ENCODE peak calls at places on chromosome 20, in four cellular contexts. Y is mesendoderm, I is neuronal stem cell, U is mesenchymal stem cell. M is an unnamed sample.

GRCh38 chr20:19828233-19828632 is 70.2 kb downstream of the RIN2 start:
- DNase-seq in Y (no peak), I (no peak), U (peak; percentile 79), M (peak; percentile 82)

GRCh38 chr20:61629361-61630239 is 377.5 kb downstream of the CDH4 start:
- DNase-seq in Y (no peak), I (no peak), U (no peak), M (no peak)

GRCh38 chr20:53903652-53903987 is 166.8 kb downstream of the BCAS1 start:
- DNase-seq in Y (no peak), I (no peak), U (no peak), M (no peak)

GRCh38 chr20:61798632-61799031 is 267.0 kb downstream of the TAF4 start:
- DNase-seq in Y (no peak), I (no peak), U (no peak), M (no peak)

GRCh38 chr20:1277529-1278322 is 11.6 kb downstream of the SNPH start:
- DNase-seq in Y (no peak), I (no peak), U (no peak), M (no peak)

GRCh38 chr20:60507087-60507684 is 549.0 kb downstream of the CDH26 start:
- DNase-seq in Y (no peak), I (no peak), U (no peak), M (no peak)

GRCh38 chr20:52313335-52313963 is 121.9 kb upstream of the ZFP64 start:
- DNase-seq in Y (peak; percentile 71), I (peak; percentile 27), U (peak; percentile 64), M (peak; percentile 35)

GRCh38 chr20:54456423-54456822 is 19.0 kb upstream of the DOK5 start:
- DNase-seq in Y (no peak), I (no peak), U (no peak), M (no peak)

GRCh38 chr20:58650181-58650775 is 805 bp upstream of the STX16 start:
- DNase-seq in Y (no peak), I (peak; percentile 40), U (no peak), M (no peak)

GRCh38 chr20:31861346-31862156 is 8.8 kb downstream of the DUSP15 start:
- DNase-seq in Y (peak; percentile 87), I (peak; percentile 85), U (peak; percentile 66), M (peak; percentile 36)

GRCh38 chr20:56347628-56348305 is 11.0 kb upstream of the FAM210B start:
- DNase-seq in Y (peak; percentile 59), I (no peak), U (no peak), M (no peak)

GRCh38 chr20:17530716-17531536 is at the start of gene BFSP1:
- DNase-seq in Y (peak; percentile 72), I (peak; percentile 95), U (peak; percentile 69), M (peak; percentile 52)

GRCh38 chr20:36845288-36845969 is 30.5 kb upstream of the TLDC2 start:
- DNase-seq in Y (no peak), I (no peak), U (no peak), M (no peak)

GRCh38 chr20:50259705-50260479 is 69.3 kb downstream of the CEBPB start:
- DNase-seq in Y (no peak), I (no peak), U (no peak), M (no peak)

GRCh38 chr20:61753196-61753942 is 312.3 kb downstream of the TAF4 start:
- DNase-seq in Y (peak; percentile 83), I (no peak), U (peak; percentile 86), M (peak; percentile 55)

GRCh38 chr20:48733296-48733790 is 94.5 kb downstream of the PREX1 start:
- DNase-seq in Y (peak; percentile 65), I (no peak), U (peak; percentile 9), M (peak; percentile 4)

GRCh38 chr20:20740595-20740994 is 28.2 kb upstream of the RALGAPA2 start:
- DNase-seq in Y (no peak), I (no peak), U (no peak), M (no peak)

GRCh38 chr20:50592282-50593004 is 82.3 kb downstream of the PTPN1 start:
- DNase-seq in Y (no peak), I (no peak), U (no peak), M (no peak)

GRCh38 chr20:17594443-17594842 is 24.6 kb downstream of the DSTN start:
- DNase-seq in Y (peak; percentile 75), I (no peak), U (peak; percentile 77), M (peak; percentile 87)

GRCh38 chr20:32595143-32595542 is 10.0 kb upstream of the NOL4L start:
- DNase-seq in Y (no peak), I (no peak), U (no peak), M (no peak)

GRCh38 chr20:45725134-45725533 is 3.0 kb downstream of the SPINT4 start:
- DNase-seq in Y (no peak), I (no peak), U (peak; percentile 38), M (no peak)

GRCh38 chr20:24499472-24499871 is 30.0 kb downstream of the SYNDIG1 start:
- DNase-seq in Y (no peak), I (no peak), U (no peak), M (no peak)

GRCh38 chr20:2234788-2235187 is 61.0 kb upstream of the TGM3 start:
- DNase-seq in Y (peak; percentile 86), I (no peak), U (no peak), M (no peak)

GRCh38 chr20:53126185-53126584 is 154.0 kb downstream of the TSHZ2 start:
- DNase-seq in Y (no peak), I (no peak), U (no peak), M (no peak)

GRCh38 chr20:859661-860294 is 26.3 kb downstream of the FAM110A start:
- DNase-seq in Y (no peak), I (no peak), U (no peak), M (peak; percentile 12)

GRCh38 chr20:50026746-50027575 is 44.2 kb downstream of the SNAI1 start:
- DNase-seq in Y (no peak), I (no peak), U (peak; percentile 56), M (peak; percentile 15)

GRCh38 chr20:49282584-49283171 is 4.8 kb upstream of the ZNFX1 start:
- DNase-seq in Y (peak; percentile 42), I (no peak), U (peak; percentile 15), M (no peak)

GRCh38 chr20:2631228-2631627 is 21.2 kb upstream of the NOP56 start:
- DNase-seq in Y (peak; percentile 21), I (no peak), U (no peak), M (no peak)

GRCh38 chr20:48490976-48491657 is 336.7 kb downstream of the PREX1 start:
- DNase-seq in Y (no peak), I (no peak), U (no peak), M (no peak)

GRCh38 chr20:58716476-58717277 is 24.1 kb downstream of the NPEPL1 start:
- DNase-seq in Y (no peak), I (peak; percentile 50), U (no peak), M (no peak)

GRCh38 chr20:9200620-9201019 is 131.7 kb downstream of the PLCB4 start:
- DNase-seq in Y (peak; percentile 52), I (no peak), U (peak; percentile 66), M (peak; percentile 68)
- H3K18ac ChIP-seq in Y (no peak overlapping the region), I (no peak overlapping the region), U (no peak overlapping the region), M (no peak overlapping the region)

DNA sequence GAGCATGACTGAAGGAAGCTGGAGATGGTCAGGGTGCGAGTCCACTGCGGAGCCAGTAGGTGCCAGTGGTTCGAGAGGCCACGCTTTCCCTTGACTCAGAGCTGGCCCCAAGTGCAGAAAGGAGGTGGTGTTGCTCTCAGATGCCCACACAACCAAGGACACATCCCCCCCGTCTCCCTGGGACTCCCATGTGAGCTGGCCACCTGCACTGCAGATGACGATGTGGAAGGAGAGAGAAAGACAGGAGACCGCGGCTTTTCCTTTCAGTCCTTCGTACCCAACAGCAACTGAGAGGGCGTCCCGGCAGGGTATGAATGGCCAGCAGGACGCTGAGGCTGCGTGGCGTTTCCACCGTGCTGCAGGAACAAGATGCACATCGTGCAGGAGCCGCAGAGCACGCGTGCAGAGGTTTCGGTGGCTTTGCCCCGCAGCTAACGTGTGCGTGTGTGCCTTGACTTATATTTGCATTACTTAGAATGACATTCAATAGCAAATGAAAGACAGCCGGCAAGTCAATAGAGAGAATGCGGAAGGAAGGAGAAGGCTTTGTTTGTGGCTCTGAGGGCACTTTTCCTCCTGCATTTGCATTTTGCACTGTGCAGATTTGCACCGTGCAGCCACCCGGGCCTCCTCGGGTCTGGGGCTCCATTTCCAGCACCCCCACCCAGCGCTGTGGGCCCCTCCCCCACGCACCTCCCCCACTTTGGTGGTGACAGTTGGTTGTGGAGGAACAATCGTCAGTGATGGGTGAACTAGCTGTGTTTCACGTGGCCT is 26.3 kb upstream of the BHLHE23 start:
- DNase-seq in Y (peak; percentile 24), I (no peak), U (no peak), M (no peak)
- H3K18ac ChIP-seq in Y (no peak overlapping the region), I (peak overlapping the region; percentile 95), U (no peak overlapping the region), M (no peak overlapping the region)

GRCh38 chr20:47174844-47175243 is 181.7 kb downstream of the ZMYND8 start:
- DNase-seq in Y (no peak), I (no peak), U (no peak), M (no peak)
- H3K18ac ChIP-seq in Y (no peak overlapping the region), I (peak overlapping the region; percentile 61), U (no peak overlapping the region), M (no peak overlapping the region)

GRCh38 chr20:38106461-38106860 is 58.6 kb downstream of the TGM2 start:
- DNase-seq in Y (no peak), I (no peak), U (no peak), M (no peak)
- H3K18ac ChIP-seq in Y (no peak overlapping the region), I (no peak overlapping the region), U (peak overlapping the region; percentile 37), M (no peak overlapping the region)